ENCODE peak calls at places on chromosomes 4 and X, in four cellular contexts. One of them, this sample, is unnamed.

GRCh38 chr4:40986375-40986774 is 228.0 kb downstream of the APBB2 start:
- DNase-seq in NCI-H82: peak; percentile 18
- DNase-seq in HTR-8/SVneo: no peak
- DNase-seq in stimulated activated CD4-positive, alpha-beta T cell treated with anti-CD3 and anti-CD28 coated beads, Interleukin-15, amount 100 ng/mL, for 1 hour: no peak
- DNase-seq in this sample: no peak

GRCh38 chr4:184787766-184788503 is 37.8 kb downstream of the ACSL1 start:
- DNase-seq in NCI-H82: no peak
- DNase-seq in HTR-8/SVneo: no peak
- DNase-seq in stimulated activated CD4-positive, alpha-beta T cell treated with anti-CD3 and anti-CD28 coated beads, Interleukin-15, amount 100 ng/mL, for 1 hour: no peak
- DNase-seq in this sample: no peak

GRCh38 chrX:74492720-74493201 is 71.5 kb downstream of the SLC16A2 start:
- DNase-seq in NCI-H82: peak; percentile 96
- DNase-seq in HTR-8/SVneo: no peak
- DNase-seq in stimulated activated CD4-positive, alpha-beta T cell treated with anti-CD3 and anti-CD28 coated beads, Interleukin-15, amount 100 ng/mL, for 1 hour: no peak
- DNase-seq in this sample: no peak

GRCh38 chrX:106894392-106894909 is 8.7 kb downstream of the RIPPLY1 start:
- DNase-seq in NCI-H82: peak; percentile 80
- DNase-seq in HTR-8/SVneo: peak; percentile 20
- DNase-seq in stimulated activated CD4-positive, alpha-beta T cell treated with anti-CD3 and anti-CD28 coated beads, Interleukin-15, amount 100 ng/mL, for 1 hour: no peak
- DNase-seq in this sample: peak; percentile 70

GRCh38 chr4:138301536-138301935 is 59.4 kb upstream of the SLC7A11 start:
- DNase-seq in NCI-H82: peak; percentile 40
- DNase-seq in HTR-8/SVneo: peak; percentile 2
- DNase-seq in stimulated activated CD4-positive, alpha-beta T cell treated with anti-CD3 and anti-CD28 coated beads, Interleukin-15, amount 100 ng/mL, for 1 hour: no peak
- DNase-seq in this sample: no peak

GRCh38 chr4:185468999-185469398 is 2.5 kb downstream of the CCDC110 start:
- DNase-seq in NCI-H82: no peak
- DNase-seq in HTR-8/SVneo: no peak
- DNase-seq in stimulated activated CD4-positive, alpha-beta T cell treated with anti-CD3 and anti-CD28 coated beads, Interleukin-15, amount 100 ng/mL, for 1 hour: no peak
- DNase-seq in this sample: no peak

GRCh38 chrX:27336466-27337091 is 126.6 kb downstream of the PPP4R3C start:
- DNase-seq in NCI-H82: peak; percentile 64
- DNase-seq in HTR-8/SVneo: peak; percentile 36
- DNase-seq in stimulated activated CD4-positive, alpha-beta T cell treated with anti-CD3 and anti-CD28 coated beads, Interleukin-15, amount 100 ng/mL, for 1 hour: no peak
- DNase-seq in this sample: peak; percentile 25

GRCh38 chr4:13918110-13918509 is 290.6 kb upstream of the BOD1L1 start:
- DNase-seq in NCI-H82: no peak
- DNase-seq in HTR-8/SVneo: no peak
- DNase-seq in stimulated activated CD4-positive, alpha-beta T cell treated with anti-CD3 and anti-CD28 coated beads, Interleukin-15, amount 100 ng/mL, for 1 hour: no peak
- DNase-seq in this sample: peak; percentile 49

GRCh38 chrX:43958529-43958928 is 14.7 kb downstream of the NDP start:
- DNase-seq in NCI-H82: peak; percentile 89
- DNase-seq in HTR-8/SVneo: peak; percentile 45
- DNase-seq in stimulated activated CD4-positive, alpha-beta T cell treated with anti-CD3 and anti-CD28 coated beads, Interleukin-15, amount 100 ng/mL, for 1 hour: no peak
- DNase-seq in this sample: peak; percentile 80

GRCh38 chrX:64229145-64229544 is 1.3 kb downstream of the ASB12 start:
- DNase-seq in NCI-H82: peak; percentile 8
- DNase-seq in HTR-8/SVneo: no peak
- DNase-seq in stimulated activated CD4-positive, alpha-beta T cell treated with anti-CD3 and anti-CD28 coated beads, Interleukin-15, amount 100 ng/mL, for 1 hour: no peak
- DNase-seq in this sample: no peak

GRCh38 chrX:57266871-57267270 is 19.6 kb upstream of the FAAH2 start:
- DNase-seq in NCI-H82: no peak
- DNase-seq in HTR-8/SVneo: no peak
- DNase-seq in stimulated activated CD4-positive, alpha-beta T cell treated with anti-CD3 and anti-CD28 coated beads, Interleukin-15, amount 100 ng/mL, for 1 hour: no peak
- DNase-seq in this sample: no peak

GRCh38 chr4:3517731-3518510 is 14.3 kb downstream of the LRPAP1 start:
- DNase-seq in NCI-H82: no peak
- DNase-seq in HTR-8/SVneo: no peak
- DNase-seq in stimulated activated CD4-positive, alpha-beta T cell treated with anti-CD3 and anti-CD28 coated beads, Interleukin-15, amount 100 ng/mL, for 1 hour: no peak
- DNase-seq in this sample: no peak

GRCh38 chr4:188110036-188110435 is 633 bp upstream of the TRIML2 start:
- DNase-seq in NCI-H82: no peak
- DNase-seq in HTR-8/SVneo: peak; percentile 40
- DNase-seq in stimulated activated CD4-positive, alpha-beta T cell treated with anti-CD3 and anti-CD28 coated beads, Interleukin-15, amount 100 ng/mL, for 1 hour: no peak
- DNase-seq in this sample: no peak

GRCh38 chrX:129600981-129601424 is 53.8 kb downstream of the APLN start:
- DNase-seq in NCI-H82: peak; percentile 52
- DNase-seq in HTR-8/SVneo: no peak
- DNase-seq in stimulated activated CD4-positive, alpha-beta T cell treated with anti-CD3 and anti-CD28 coated beads, Interleukin-15, amount 100 ng/mL, for 1 hour: peak; percentile 3
- DNase-seq in this sample: peak; percentile 23

This sample was measured in H4.